ENCODE peak calls at places on chromosomes 16 and 17, in six cellular contexts. One of them, this sample, is unnamed.

GRCh38 chr16:10988164-10988803 is 43.9 kb downstream of the CLEC16A start:
- DNase-seq in K562: no peak
- DNase-seq in H1: no peak
- DNase-seq in IMR-90: no peak
- DNase-seq in A549: no peak
- DNase-seq in HepG2: no peak
- DNase-seq in this sample: no peak

GRCh38 chr17:58534331-58534730 is 19.9 kb upstream of the MTMR4 start:
- DNase-seq in HepG2: peak
- DNase-seq in K562: no peak
- DNase-seq in IMR-90: no peak
- DNase-seq in H1: no peak
- DNase-seq in A549: no peak
- DNase-seq in this sample: no peak

GRCh38 chr16:649646-650045 is 481 bp downstream of the WDR90 start:
- DNase-seq in IMR-90: no peak
- DNase-seq in HepG2: no peak
- DNase-seq in H1: no peak
- DNase-seq in A549: no peak
- DNase-seq in K562: no peak
- DNase-seq in this sample: no peak

GRCh38 chr16:82638095-82638798 is 11.5 kb downstream of the CDH13 start:
- DNase-seq in H1: no peak
- DNase-seq in HepG2: no peak
- DNase-seq in IMR-90: peak
- DNase-seq in A549: no peak
- DNase-seq in K562: no peak
- DNase-seq in this sample: no peak

GRCh38 chr16:70725912-70726828 is 40.3 kb upstream of the MTSS2 start:
- DNase-seq in H1: no peak
- DNase-seq in A549: no peak
- DNase-seq in HepG2: no peak
- DNase-seq in K562: peak
- DNase-seq in IMR-90: peak
- DNase-seq in this sample: no peak

GRCh38 chr16:55853114-55853513 is 20.2 kb upstream of the CES1 start:
- DNase-seq in HepG2: no peak
- DNase-seq in A549: no peak
- DNase-seq in K562: no peak
- DNase-seq in H1: no peak
- DNase-seq in IMR-90: peak
- DNase-seq in this sample: no peak

GRCh38 chr17:34840758-34841157 is 120.5 kb downstream of the CCT6B start:
- DNase-seq in A549: no peak
- DNase-seq in IMR-90: no peak
- DNase-seq in H1: no peak
- DNase-seq in K562: no peak
- DNase-seq in HepG2: no peak
- DNase-seq in this sample: no peak

GRCh38 chr16:85347213-85347591 is 234.9 kb upstream of the CIBAR2 start:
- DNase-seq in IMR-90: no peak
- DNase-seq in HepG2: peak
- DNase-seq in K562: peak
- DNase-seq in A549: peak
- DNase-seq in H1: no peak
- DNase-seq in this sample: no peak

GRCh38 chr16:75506107-75506506 is 10.9 kb upstream of the CHST6 start:
- DNase-seq in IMR-90: no peak
- DNase-seq in K562: no peak
- DNase-seq in H1: no peak
- DNase-seq in A549: no peak
- DNase-seq in HepG2: no peak
- DNase-seq in this sample: no peak

GRCh38 chr17:69326302-69327059 is 452 bp downstream of the ABCA5 start:
- DNase-seq in IMR-90: peak
- DNase-seq in H1: no peak
- DNase-seq in A549: peak
- DNase-seq in K562: peak
- DNase-seq in HepG2: peak
- DNase-seq in this sample: no peak

GRCh38 chr17:63830278-63830677 is 2.8 kb upstream of the FTSJ3 start:
- DNase-seq in A549: no peak
- DNase-seq in K562: no peak
- DNase-seq in HepG2: no peak
- DNase-seq in H1: no peak
- DNase-seq in IMR-90: no peak
- DNase-seq in this sample: no peak

GRCh38 chr17:54418467-54418866 is 482.2 kb upstream of the TOM1L1 start:
- DNase-seq in A549: no peak
- DNase-seq in H1: no peak
- DNase-seq in HepG2: no peak
- DNase-seq in K562: no peak
- DNase-seq in IMR-90: no peak
- DNase-seq in this sample: no peak

GRCh38 chr17:5413682-5414081 is 5.8 kb downstream of the NUP88 start:
- DNase-seq in A549: peak
- DNase-seq in K562: peak
- DNase-seq in HepG2: no peak
- DNase-seq in IMR-90: peak
- DNase-seq in H1: no peak
- DNase-seq in this sample: no peak

GRCh38 chr16:12242516-12242915 is 266.0 kb downstream of the SNX29 start:
- DNase-seq in K562: no peak
- DNase-seq in IMR-90: no peak
- DNase-seq in HepG2: no peak
- DNase-seq in A549: no peak
- DNase-seq in H1: no peak
- DNase-seq in this sample: no peak

GRCh38 chr16:31819386-31819785 is 54.2 kb upstream of the ZNF267 start:
- DNase-seq in K562: no peak
- DNase-seq in IMR-90: no peak
- DNase-seq in H1: no peak
- DNase-seq in HepG2: no peak
- DNase-seq in A549: no peak
- DNase-seq in this sample: no peak
- TF ChIP-seq POLR2A in K562: no peak
- TF ChIP-seq POLR2A in IMR-90: no peak
- TF ChIP-seq POLR2A in H1: no peak
- TF ChIP-seq POLR2A in HepG2: no peak
- TF ChIP-seq POLR2A in A549: no peak
- TF ChIP-seq POLR2A in this sample: no peak

DNA sequence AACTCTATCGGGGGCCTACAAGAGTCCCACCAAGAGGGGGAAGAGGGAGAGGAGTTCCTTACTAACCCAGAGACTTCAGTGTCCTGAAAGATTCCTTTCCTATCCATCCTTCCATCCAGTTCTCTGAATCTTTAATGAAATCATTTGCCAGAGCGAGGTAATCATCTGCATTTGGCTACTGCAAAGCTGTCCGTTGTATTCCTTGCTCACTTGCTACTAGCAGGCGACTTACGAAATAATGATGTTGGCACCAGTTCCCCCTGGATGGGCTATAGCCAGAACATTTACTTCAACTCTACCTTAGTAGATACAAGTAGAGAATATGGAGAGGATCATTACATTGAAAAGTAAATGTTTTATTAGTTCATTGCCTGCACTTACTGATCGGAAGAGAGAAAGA is 70.0 kb downstream of the CDK12 start:
- DNase-seq in A549: no peak
- DNase-seq in IMR-90: no peak
- DNase-seq in K562: no peak
- DNase-seq in HepG2: no peak
- DNase-seq in H1: no peak
- DNase-seq in this sample: no peak
- TF ChIP-seq USF2 in A549: no peak
- TF ChIP-seq USF2 in IMR-90: no peak
- TF ChIP-seq USF2 in K562: no peak
- TF ChIP-seq USF2 in HepG2: no peak
- TF ChIP-seq USF2 in H1: no peak
- TF ChIP-seq USF2 in this sample: no peak

GRCh38 chr16:67531247-67531646 is 2.6 kb downstream of the RIPOR1 start:
- DNase-seq in K562: no peak
- DNase-seq in A549: no peak
- DNase-seq in H1: no peak
- DNase-seq in HepG2: no peak
- DNase-seq in IMR-90: no peak
- DNase-seq in this sample: no peak

GRCh38 chr16:67528222-67528869 is at the start of gene RIPOR1:
- DNase-seq in HepG2: peak
- DNase-seq in A549: peak
- DNase-seq in IMR-90: no peak
- DNase-seq in H1: no peak
- DNase-seq in K562: peak
- DNase-seq in this sample: no peak

GRCh38 chr16:67529639-67530012 is 997 bp downstream of the RIPOR1 start:
- DNase-seq in IMR-90: no peak
- DNase-seq in A549: no peak
- DNase-seq in K562: no peak
- DNase-seq in H1: no peak
- DNase-seq in HepG2: no peak
- DNase-seq in this sample: no peak

GRCh38 chr16:67530013-67530939 is 1.6 kb downstream of the RIPOR1 start:
- DNase-seq in HepG2: no peak
- DNase-seq in A549: no peak
- DNase-seq in H1: no peak
- DNase-seq in K562: peak
- DNase-seq in IMR-90: peak
- DNase-seq in this sample: no peak

GRCh38 chr16:67528870-67529638 is 425 bp downstream of the RIPOR1 start:
- DNase-seq in IMR-90: peak
- DNase-seq in K562: peak
- DNase-seq in A549: peak
- DNase-seq in H1: no peak
- DNase-seq in HepG2: no peak
- DNase-seq in this sample: no peak
- TF ChIP-seq POLR2A in IMR-90: no peak
- TF ChIP-seq POLR2A in K562: no peak
- TF ChIP-seq POLR2A in A549: peak
- TF ChIP-seq POLR2A in H1: no peak
- TF ChIP-seq POLR2A in HepG2: peak
- TF ChIP-seq POLR2A in this sample: peak

GRCh38 chr17:80416940-80417293 is 1.9 kb downstream of the ENDOV start:
- DNase-seq in H1: no peak
- DNase-seq in K562: no peak
- DNase-seq in A549: no peak
- DNase-seq in HepG2: no peak
- DNase-seq in IMR-90: no peak
- DNase-seq in this sample: no peak
- TF ChIP-seq USF2 in H1: no peak
- TF ChIP-seq USF2 in K562: no peak
- TF ChIP-seq USF2 in A549: no peak
- TF ChIP-seq USF2 in HepG2: no peak
- TF ChIP-seq USF2 in IMR-90: no peak
- TF ChIP-seq USF2 in this sample: no peak

GRCh38 chr16:29995911-29996772 is at the start of gene INO80E:
- DNase-seq in IMR-90: peak
- DNase-seq in K562: peak
- DNase-seq in H1: peak
- DNase-seq in HepG2: peak
- DNase-seq in A549: peak
- DNase-seq in this sample: peak
- TF ChIP-seq POLR2A in IMR-90: peak
- TF ChIP-seq POLR2A in K562: peak
- TF ChIP-seq POLR2A in H1: no peak
- TF ChIP-seq POLR2A in HepG2: peak
- TF ChIP-seq POLR2A in A549: peak
- TF ChIP-seq POLR2A in this sample: peak

This sample was measured in GM12878.